ENCODE peak calls at places on chromosome 12, in nine cellular contexts. E, Y, P, X, J, H, G, I and N are unnamed samples.

GRCh38 chr12:19129121-19129485 is 430 bp upstream of the PLEKHA5 start:
- DNase-seq in J (no peak), I (no peak), P (no peak), E (no peak), G (no peak), X (no peak), Y (peak; percentile 10), H (no peak), N (peak; percentile 37)

GRCh38 chr12:9731797-9732196 is 1.1 kb downstream of the CLECL1 start:
- DNase-seq in G (no peak), H (no peak), I (peak; percentile 74), Y (no peak), J (no peak), P (peak; percentile 77), E (no peak), X (no peak), N (no peak)

GRCh38 chr12:46269429-46270241 is 792 bp upstream of the SLC38A1 start:
- DNase-seq in J (peak; percentile 69), H (peak; percentile 74), P (peak; percentile 91), G (no peak), Y (no peak), I (no peak), X (peak; percentile 56), E (peak; percentile 2), N (peak; percentile 76)

GRCh38 chr12:67433393-67434175 is 164.4 kb downstream of the CAND1 start:
- DNase-seq in E (peak; percentile 57), J (no peak), H (no peak), G (no peak), Y (no peak), I (no peak), X (no peak), P (peak; percentile 26), N (peak; percentile 45)

GRCh38 chr12:54858562-54858961 is 4.2 kb downstream of the MUCL1 start:
- DNase-seq in X (no peak), P (no peak), J (no peak), H (no peak), Y (no peak), G (no peak), I (no peak), E (no peak), N (no peak)

GRCh38 chr12:1206118-1206734 is 215.2 kb downstream of the ERC1 start:
- DNase-seq in J (no peak), H (no peak), I (no peak), P (peak; percentile 13), X (no peak), G (no peak), Y (no peak), E (no peak), N (no peak)

GRCh38 chr12:12717586-12718381 is 616 bp downstream of the CDKN1B start:
- DNase-seq in Y (no peak), G (peak; percentile 61), I (peak; percentile 38), H (peak; percentile 55), E (peak; percentile 60), X (peak; percentile 57), P (peak; percentile 53), J (peak; percentile 41), N (peak; percentile 25)

GRCh38 chr12:27554421-27555186 is 30.6 kb downstream of the PPFIBP1 start:
- DNase-seq in X (no peak), P (no peak), I (no peak), J (peak; percentile 35), Y (no peak), H (no peak), E (peak; percentile 77), G (no peak), N (no peak)

GRCh38 chr12:19588944-19589343 is 149.7 kb downstream of the AEBP2 start:
- DNase-seq in G (no peak), J (no peak), Y (no peak), X (no peak), H (no peak), P (no peak), I (no peak), E (no peak), N (no peak)

GRCh38 chr12:2378835-2379330 is 326.1 kb downstream of the CACNA1C start:
- DNase-seq in E (no peak), X (no peak), I (peak; percentile 64), J (no peak), H (no peak), Y (no peak), G (no peak), P (no peak), N (no peak)

GRCh38 chr12:25708661-25709060 is 155.6 kb upstream of the LMNTD1 start:
- DNase-seq in I (no peak), E (no peak), X (no peak), G (no peak), H (no peak), P (no peak), J (no peak), Y (no peak), N (no peak)

GRCh38 chr12:24045816-24046257 is 96.4 kb upstream of the SOX5 start:
- DNase-seq in E (no peak), I (peak; percentile 31), X (no peak), P (no peak), Y (no peak), H (no peak), J (peak; percentile 7), G (peak; percentile 24), N (no peak)

GRCh38 chr12:69435644-69436043 is 34.5 kb upstream of the FRS2 start:
- DNase-seq in X (no peak), H (no peak), G (no peak), J (no peak), E (peak; percentile 28), I (no peak), Y (no peak), P (no peak), N (no peak)

GRCh38 chr12:101021911-101022388 is 188.1 kb downstream of the SLC5A8 start:
- DNase-seq in H (no peak), X (no peak), Y (peak; percentile 70), I (no peak), P (no peak), G (no peak), J (no peak), E (peak; percentile 96), N (peak; percentile 77)

GRCh38 chr12:92945659-92946220 is 16.6 kb upstream of the EEA1 start:
- DNase-seq in J (peak; percentile 26), X (no peak), G (no peak), E (no peak), Y (no peak), I (no peak), P (no peak), H (no peak), N (no peak)

GRCh38 chr12:92938623-92939022 is 9.5 kb upstream of the EEA1 start:
- DNase-seq in H (no peak), G (no peak), X (no peak), Y (no peak), P (no peak), I (no peak), E (no peak), J (no peak), N (no peak)

GRCh38 chr12:92942905-92943304 is 13.8 kb upstream of the EEA1 start:
- DNase-seq in H (no peak), P (no peak), G (no peak), X (no peak), Y (no peak), J (no peak), E (peak; percentile 45), I (no peak), N (no peak)

GRCh38 chr12:92947589-92948215 is 18.6 kb upstream of the EEA1 start:
- DNase-seq in P (no peak), E (no peak), G (no peak), Y (no peak), I (no peak), H (no peak), J (no peak), X (no peak), N (no peak)

GRCh38 chr12:92943482-92944250 is 14.6 kb upstream of the EEA1 start:
- DNase-seq in Y (no peak), I (peak; percentile 49), J (no peak), X (peak; percentile 12), H (peak; percentile 50), P (peak; percentile 21), E (peak; percentile 60), G (no peak), N (no peak)
- H3K4me3 ChIP-seq in Y (no peak overlapping the region), I (no peak overlapping the region), J (no peak overlapping the region), X (no peak overlapping the region), H (no peak overlapping the region), P (no peak overlapping the region), E (no peak overlapping the region), G (no peak overlapping the region), N (no peak overlapping the region)

GRCh38 chr12:92297932-92298681 is 152.5 kb upstream of the BTG1 start:
- DNase-seq in H (no peak), I (no peak), J (no peak), X (no peak), G (no peak), P (peak; percentile 15), Y (no peak), E (peak; percentile 94), N (no peak)
- TF ChIP-seq EZH2phosphoT487 in H (no peak), I (no peak), J (no peak), X (no peak), G (no peak), P (no peak), Y (no peak), E (no peak), N (no peak)

DNA sequence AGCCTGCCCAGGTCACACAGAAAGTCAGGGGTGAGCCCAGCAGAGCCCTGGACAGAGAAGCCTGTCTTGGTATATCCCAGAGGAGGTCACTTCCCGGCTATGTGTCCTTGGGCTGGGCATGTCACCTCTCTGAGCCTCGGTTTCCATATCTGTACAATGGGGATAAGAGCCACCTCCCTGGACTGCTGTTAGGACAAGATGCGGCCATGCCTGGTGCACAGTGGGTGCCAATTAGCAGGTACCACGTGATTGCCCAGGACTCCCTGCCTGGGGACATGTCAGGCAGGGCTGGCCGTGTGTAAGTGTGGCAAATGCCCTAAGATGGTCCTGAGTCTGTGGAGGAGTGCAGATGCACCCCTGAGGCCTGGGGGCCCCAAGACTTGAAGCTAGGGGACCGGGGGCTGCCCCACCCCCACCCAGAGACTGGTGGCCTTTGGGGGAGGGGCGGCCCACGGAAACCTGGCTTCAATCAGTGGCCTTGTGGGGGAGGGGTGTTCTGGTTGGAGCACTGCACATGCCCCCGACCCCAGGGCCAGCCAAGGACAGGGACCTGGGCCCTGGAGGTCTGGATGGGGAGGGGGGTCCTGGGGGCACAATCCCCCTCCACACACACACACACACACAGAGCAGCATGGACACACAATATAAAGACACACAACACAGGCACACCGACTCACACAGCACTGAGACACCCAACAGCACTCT is 878 bp downstream of the TMEM119 start:
- DNase-seq in X (no peak), Y (no peak), H (no peak), I (no peak), P (no peak), G (peak; percentile 81), E (peak; percentile 42), J (no peak), N (no peak)
- H3K4me3 ChIP-seq in X (no peak overlapping the region), Y (no peak overlapping the region), H (no peak overlapping the region), I (no peak overlapping the region), P (no peak overlapping the region), G (peak overlapping the region; percentile 45), E (peak overlapping the region; percentile 71), J (peak overlapping the region; percentile 25), N (no peak overlapping the region)

DNA sequence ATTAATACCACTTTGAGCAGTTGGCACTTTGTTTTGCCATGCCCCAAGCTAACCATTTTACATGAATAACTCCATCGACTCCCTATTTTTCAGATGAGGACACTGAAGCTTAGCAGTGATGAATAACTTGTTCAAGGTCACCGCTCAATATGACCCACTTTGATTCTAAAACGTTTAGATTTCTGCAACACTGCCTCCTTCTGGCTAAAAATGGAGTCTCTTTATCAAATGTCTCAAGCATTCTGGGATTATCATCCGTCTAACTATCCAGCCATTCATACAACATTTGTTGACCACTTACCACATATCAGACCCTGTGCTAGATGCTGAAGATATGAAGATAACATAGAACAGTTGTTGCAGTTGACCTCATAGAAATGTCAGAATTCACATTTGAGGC is 298.0 kb downstream of the PPFIA2 start:
- DNase-seq in X (no peak), H (peak; percentile 60), G (no peak), P (no peak), I (no peak), E (no peak), J (no peak), Y (no peak), N (no peak)
- TF ChIP-seq EZH2phosphoT487 in X (no peak), H (no peak), G (no peak), P (no peak), I (no peak), E (no peak), J (no peak), Y (no peak), N (no peak)